ENCODE peak calls at places on chromosomes 5 and 9, in nine cellular contexts. E is mammary epithelial cell, A is fibroblast of lung, S is GM12878, F is DND-41, Q is astrocyte, J is PC-3, Y is MM.1S, C is K562. R is an unnamed sample.

GRCh38 chr9:69834591-69835184 is 14.1 kb downstream of the CFAP95 start:
- DNase-seq in E (no peak), A (no peak), S (no peak), F (no peak), Q (no peak), J (no peak), Y (no peak), C (no peak), R (no peak)

GRCh38 chr9:112447283-112447761 is 39.3 kb upstream of the KIAA1958 start:
- DNase-seq in E (peak; percentile 56), A (peak; percentile 43), S (no peak), F (no peak), Q (peak; percentile 26), J (no peak), Y (peak; percentile 83), C (peak; percentile 28), R (no peak)

GRCh38 chr5:95818181-95819147 is 4.1 kb downstream of the GLRX start:
- DNase-seq in E (no peak), A (no peak), S (no peak), F (no peak), Q (no peak), J (no peak), Y (no peak), C (no peak), R (no peak)

GRCh38 chr5:134223406-134224251 is 2.2 kb downstream of the PPP2CA start:
- DNase-seq in E (no peak), A (peak; percentile 36), S (no peak), F (no peak), Q (no peak), J (peak; percentile 7), Y (no peak), C (peak; percentile 55), R (no peak)

GRCh38 chr5:33594006-33594405 is 153.2 kb downstream of the TARS1 start:
- DNase-seq in E (no peak), A (no peak), S (no peak), F (no peak), Q (no peak), J (no peak), Y (no peak), C (no peak), R (peak; percentile 8)

GRCh38 chr9:120935383-120935857 is 8.8 kb upstream of the TRAF1 start:
- DNase-seq in E (peak; percentile 99), A (peak; percentile 86), S (no peak), F (peak; percentile 13), Q (peak; percentile 80), J (peak; percentile 90), Y (peak; percentile 51), C (peak; percentile 91), R (peak; percentile 94)

GRCh38 chr5:39459091-39459490 is 34.3 kb upstream of the DAB2 start:
- DNase-seq in E (no peak), A (peak; percentile 46), S (no peak), F (no peak), Q (peak; percentile 46), J (no peak), Y (no peak), C (no peak), R (no peak)

GRCh38 chr5:38360323-38361061 is 102.1 kb downstream of the EGFLAM start:
- DNase-seq in E (no peak), A (no peak), S (no peak), F (no peak), Q (no peak), J (no peak), Y (no peak), C (no peak), R (no peak)

GRCh38 chr5:56313596-56313995 is 80.5 kb upstream of the ANKRD55 start:
- DNase-seq in E (peak; percentile 28), A (no peak), S (no peak), F (no peak), Q (no peak), J (no peak), Y (no peak), C (no peak), R (no peak)

GRCh38 chr5:72622152-72622760 is 115.0 kb upstream of the ZNF366 start:
- DNase-seq in E (no peak), A (no peak), S (no peak), F (no peak), Q (no peak), J (no peak), Y (no peak), C (no peak), R (no peak)

GRCh38 chr9:33130501-33130900 is 36.6 kb downstream of the B4GALT1 start:
- DNase-seq in E (peak; percentile 53), A (peak; percentile 69), S (no peak), F (no peak), Q (peak; percentile 63), J (peak; percentile 38), Y (no peak), C (no peak), R (peak; percentile 17)

GRCh38 chr5:10400834-10401233 is 40.8 kb upstream of the ROPN1L start:
- DNase-seq in E (peak; percentile 9), A (no peak), S (no peak), F (no peak), Q (peak; percentile 9), J (no peak), Y (no peak), C (no peak), R (no peak)

GRCh38 chr5:144189800-144190429 is 19.2 kb downstream of the KCTD16 start:
- DNase-seq in E (peak; percentile 11), A (peak; percentile 95), S (peak; percentile 76), F (peak; percentile 78), Q (peak; percentile 94), J (peak; percentile 57), Y (peak; percentile 72), C (no peak), R (no peak)

GRCh38 chr9:107488400-107489143 is 997 bp downstream of the KLF4 start:
- DNase-seq in E (peak; percentile 70), A (peak; percentile 33), S (no peak), F (no peak), Q (peak; percentile 16), J (peak; percentile 48), Y (no peak), C (no peak), R (no peak)

GRCh38 chr5:143030349-143030748 is 260.2 kb downstream of the ARHGAP26 start:
- DNase-seq in E (no peak), A (no peak), S (no peak), F (no peak), Q (no peak), J (no peak), Y (no peak), C (no peak), R (no peak)

DNA sequence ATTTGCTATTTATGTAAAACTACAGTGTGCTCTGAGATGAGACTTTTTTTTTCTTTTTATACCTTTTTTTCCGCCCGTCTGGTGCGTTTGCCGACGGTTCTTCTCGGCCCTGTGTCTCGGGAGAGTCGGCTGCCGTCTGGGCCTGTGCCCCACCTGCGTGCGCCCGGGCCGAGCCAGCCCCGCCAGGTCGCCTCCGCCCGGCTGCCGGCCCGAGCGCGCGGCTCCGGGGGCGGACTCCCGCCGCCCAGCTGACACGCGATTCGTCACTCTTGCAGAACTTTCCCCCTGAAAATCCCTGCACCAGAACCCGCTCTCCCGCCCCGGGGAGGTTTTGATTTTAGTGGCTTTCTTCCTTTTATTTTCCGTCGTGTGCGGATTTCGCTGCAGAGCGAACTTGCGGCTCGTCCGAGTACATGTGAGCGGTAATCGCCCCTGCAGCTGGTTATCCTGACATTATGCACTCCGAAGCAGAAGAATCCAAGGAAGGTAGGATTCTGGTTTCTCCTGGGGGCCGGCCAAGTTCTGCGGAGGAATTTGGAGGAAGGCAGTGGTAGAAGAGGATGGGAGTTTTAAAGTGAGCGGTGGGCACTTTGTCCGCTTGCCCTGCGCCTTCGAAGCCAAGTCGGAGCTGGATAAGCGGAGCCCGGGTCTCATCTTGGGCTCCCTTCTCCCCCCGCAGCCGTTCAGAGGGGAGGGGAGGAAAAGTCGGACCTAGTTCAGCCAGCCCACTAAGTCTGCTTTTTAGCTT is at the start of gene TNFAIP8:
- DNase-seq in E (peak; percentile 76), A (peak; percentile 69), S (no peak), F (no peak), Q (peak; percentile 58), J (peak; percentile 69), Y (no peak), C (no peak), R (peak; percentile 33)
- TF ChIP-seq EZH2 in E (no peak), A (no peak), S (no peak), F (no peak), Q (no peak), J (no peak), Y (no peak), C (no peak), R (peak; percentile 38)

GRCh38 chr5:164563370-164563769 is 1058.0 kb downstream of the MAT2B start:
- DNase-seq in E (no peak), A (no peak), S (no peak), F (no peak), Q (no peak), J (no peak), Y (no peak), C (no peak), R (no peak)

GRCh38 chr5:164562271-164562856 is 1056.9 kb downstream of the MAT2B start:
- DNase-seq in E (peak; percentile 2), A (peak; percentile 18), S (no peak), F (no peak), Q (peak; percentile 22), J (no peak), Y (no peak), C (no peak), R (no peak)
- H3K27ac ChIP-seq in E (no peak overlapping the region), A (no peak overlapping the region), S (no peak overlapping the region), F (no peak overlapping the region), Q (no peak overlapping the region), J (no peak overlapping the region), Y (no peak overlapping the region), C (no peak overlapping the region), R (no peak overlapping the region)

DNA sequence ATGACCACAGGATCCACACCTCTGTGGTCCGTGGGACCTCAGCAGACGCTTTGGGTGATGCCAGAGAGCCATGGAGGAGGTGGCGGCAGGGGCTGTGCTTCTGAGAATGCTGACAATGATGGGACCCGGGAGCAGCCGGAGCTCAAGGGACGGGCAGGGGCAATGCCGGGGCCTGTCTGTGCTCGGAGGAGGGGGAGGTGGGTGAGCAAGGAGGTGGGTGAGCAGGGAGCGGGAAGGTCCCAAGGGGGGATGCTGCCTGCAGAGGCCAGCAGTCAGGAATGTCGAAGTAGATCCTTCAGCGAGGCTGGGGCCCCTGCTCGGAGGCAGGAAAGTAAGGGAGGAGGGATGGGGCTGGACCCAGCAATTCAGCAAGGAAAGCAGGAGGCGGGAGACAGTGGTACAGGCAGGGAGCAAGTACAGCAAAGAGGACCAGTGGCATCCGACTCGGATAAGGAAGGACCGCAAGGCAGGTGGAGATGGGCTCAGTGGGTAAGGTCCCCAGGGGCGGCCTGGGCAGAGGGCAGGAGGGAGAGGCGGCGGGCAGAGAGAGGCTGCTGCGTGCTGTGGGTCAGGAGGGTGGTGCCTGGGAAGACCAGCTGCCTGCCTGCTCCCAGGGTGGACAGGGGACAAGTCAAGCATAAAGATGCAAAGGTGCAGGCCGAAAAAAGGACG is 49.0 kb downstream of the ADAMTS2 start:
- DNase-seq in E (no peak), A (no peak), S (no peak), F (no peak), Q (no peak), J (no peak), Y (no peak), C (no peak), R (no peak)
- TF ChIP-seq EZH2 in E (no peak), A (no peak), S (no peak), F (no peak), Q (no peak), J (no peak), Y (no peak), C (no peak), R (no peak)

DNA sequence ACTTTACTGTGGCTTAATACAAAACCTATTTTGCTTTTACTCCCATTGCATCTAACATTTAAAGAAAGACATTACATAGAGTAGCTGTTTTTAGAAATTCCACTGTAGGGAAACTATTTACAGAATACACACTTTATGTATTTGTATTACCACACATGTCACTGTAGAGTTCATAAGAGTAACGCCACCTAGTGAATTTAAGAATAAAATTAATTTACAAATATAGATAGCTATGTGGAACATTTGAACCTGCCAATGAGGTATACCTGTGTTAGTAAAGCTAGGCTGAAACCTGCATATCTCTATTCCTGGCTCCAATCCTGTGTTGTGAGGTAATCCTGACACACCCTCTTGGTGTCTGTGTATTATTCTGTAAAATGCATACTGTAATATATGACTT is 234.4 kb downstream of the MAST4 start:
- DNase-seq in E (peak; percentile 68), A (peak; percentile 5), S (no peak), F (no peak), Q (no peak), J (peak; percentile 1), Y (peak; percentile 24), C (no peak), R (no peak)
- H3K27ac ChIP-seq in E (peak overlapping the region; percentile 90), A (no peak overlapping the region), S (no peak overlapping the region), F (no peak overlapping the region), Q (peak overlapping the region; percentile 81), J (no peak overlapping the region), Y (no peak overlapping the region), C (no peak overlapping the region), R (no peak overlapping the region)